ENCODE peak calls at places on chromosomes 4 and X, in four cellular contexts. F is GM12891, W is K562, T is H1. P is an unnamed sample.

GRCh38 chrX:19715711-19716638 is 171.4 kb downstream of the SH3KBP1 start:
- DNase-seq in W (no peak), F (no peak), T (no peak), P (no peak)

GRCh38 chr4:118557298-118557851 is 127.8 kb upstream of the METTL14 start:
- DNase-seq in T (no peak), F (no peak), W (peak), P (no peak)

GRCh38 chrX:46582325-46582724 is 8.8 kb downstream of the CHST7 start:
- DNase-seq in T (no peak), F (no peak), W (no peak), P (no peak)

GRCh38 chr4:16761031-16761430 is 137.4 kb downstream of the LDB2 start:
- DNase-seq in F (no peak), T (no peak), W (no peak), P (no peak)

GRCh38 chrX:51742586-51742985 is 656 bp upstream of the GSPT2 start:
- DNase-seq in F (no peak), T (no peak), W (no peak), P (no peak)

GRCh38 chrX:34875204-34875603 is 67.4 kb upstream of the FAM47B start:
- DNase-seq in T (no peak), W (no peak), F (no peak), P (no peak)

GRCh38 chrX:49991718-49992117 is 69.3 kb downstream of the CLCN5 start:
- DNase-seq in W (no peak), T (no peak), F (no peak), P (no peak)

GRCh38 chrX:45385767-45386166 is 185.1 kb upstream of the DIPK2B start:
- DNase-seq in W (no peak), T (no peak), F (no peak), P (no peak)

GRCh38 chrX:85052207-85052606 is 48.5 kb downstream of the APOOL start:
- DNase-seq in T (no peak), F (no peak), W (no peak), P (no peak)

GRCh38 chrX:13285229-13285628 is 34.6 kb downstream of the ATXN3L start:
- DNase-seq in T (no peak), W (no peak), F (no peak), P (no peak)

GRCh38 chrX:13288671-13289070 is 31.2 kb downstream of the ATXN3L start:
- DNase-seq in W (no peak), F (no peak), T (no peak), P (no peak)

GRCh38 chrX:13285693-13286092 is 34.2 kb downstream of the ATXN3L start:
- DNase-seq in F (no peak), W (no peak), T (no peak), P (no peak)

GRCh38 chrX:13290891-13291614 is 28.8 kb downstream of the ATXN3L start:
- DNase-seq in F (no peak), W (peak), T (no peak), P (no peak)

DNA sequence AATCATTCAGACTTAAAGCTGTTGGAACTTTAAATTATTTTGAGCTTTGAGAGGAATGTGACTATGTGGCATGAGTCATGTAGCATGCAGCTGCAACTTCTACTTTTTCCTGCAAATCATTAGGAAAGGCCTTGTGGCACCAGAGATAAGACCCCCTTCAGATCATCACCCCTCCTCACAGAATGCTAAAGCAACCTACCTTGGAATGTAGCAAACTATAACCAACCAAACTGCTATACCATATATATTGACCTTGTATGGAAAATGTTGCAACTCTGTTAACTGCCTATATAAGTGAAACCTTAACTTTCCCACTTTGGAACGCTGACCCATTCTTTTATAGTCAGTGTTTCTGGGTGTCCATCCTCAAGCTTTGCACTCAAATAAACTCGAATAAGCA is 32.0 kb downstream of the ATXN3L start:
- DNase-seq in T (no peak), W (peak), F (no peak), P (no peak)
- TF ChIP-seq POLR2AphosphoS5 in T (no peak), W (peak), F (no peak), P (no peak)

GRCh38 chr4:86977621-86978184 is 42.9 kb downstream of the AFF1 start:
- DNase-seq in W (no peak), T (no peak), F (no peak), P (peak)
- TF ChIP-seq TAF1 in W (no peak), T (no peak), F (no peak), P (no peak)

DNA sequence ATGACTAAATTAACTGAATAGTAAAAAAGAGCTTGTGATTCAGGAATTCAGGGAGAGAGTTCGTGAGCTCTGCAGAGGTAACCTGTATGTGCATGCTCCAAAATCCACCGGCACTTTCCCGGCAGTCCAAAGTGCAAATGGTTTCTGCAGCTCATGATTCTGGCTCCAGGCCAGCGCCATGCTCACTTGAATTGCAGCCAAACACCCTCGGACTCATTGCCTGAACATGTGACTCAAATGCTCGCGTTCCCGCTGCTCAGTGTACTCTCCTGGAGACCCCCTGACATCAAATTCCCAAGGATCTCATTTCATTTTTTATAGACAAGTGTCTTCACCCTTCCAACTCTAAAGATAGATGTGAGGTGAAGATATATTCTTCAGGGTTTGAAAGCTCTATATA is 44.1 kb upstream of the SH3RF1 start:
- DNase-seq in W (peak), F (no peak), T (no peak), P (no peak)
- TF ChIP-seq POLR2AphosphoS5 in W (no peak), F (no peak), T (no peak), P (no peak)

GRCh38 chrX:110139172-110139571 is 136.3 kb downstream of the TMEM164 start:
- DNase-seq in F (no peak), W (no peak), T (no peak), P (no peak)
- TF ChIP-seq TAF1 in F (no peak), W (no peak), T (no peak), P (no peak)

GRCh38 chr4:4625488-4625887 is 83.6 kb upstream of the STX18 start:
- DNase-seq in F (no peak), T (no peak), W (no peak), P (no peak)
- TF ChIP-seq POLR2AphosphoS5 in F (no peak), T (no peak), W (no peak), P (no peak)

P was measured in GM12892.